ENCODE peak calls at places on chromosomes 11 and 22, in nine cellular contexts. L is effector CD4-positive, alpha-beta T cell; R is stimulated activated CD8-positive, alpha-beta memory T cell treated with anti-CD3 and anti-CD28 coated beads, Interleukin-15, amount 100 ng/mL, for 48 hours; Y is NCI-H1417; P is Right ventricle myocardium superior; F is breast epithelium; V is M059J; K is activated gamma-delta T cell treated with Interleukin-2 at 50 U/mL for 16 hours; X is C1 segment of cervical spinal cord. C is an unnamed sample.

GRCh38 chr11:101401245-101401644 is 182.6 kb downstream of the TRPC6 start:
- DNase-seq in L (no peak), X (no peak), V (peak; percentile 81), F (no peak), K (no peak), Y (no peak), P (no peak), R (no peak), C (no peak)

GRCh38 chr11:10382518-10382917 is 72.5 kb upstream of the AMPD3 start:
- DNase-seq in V (no peak), K (no peak), L (no peak), Y (no peak), R (no peak), F (no peak), P (no peak), X (no peak), C (no peak)

GRCh38 chr11:128904303-128904871 is 13.2 kb downstream of the KCNJ5 start:
- DNase-seq in V (no peak), X (no peak), P (no peak), L (no peak), K (no peak), Y (peak; percentile 59), R (no peak), F (no peak), C (no peak)

GRCh38 chr22:27892064-27892463 is 27.0 kb downstream of the PITPNB start:
- DNase-seq in Y (no peak), P (no peak), K (no peak), F (no peak), R (no peak), L (no peak), X (no peak), V (no peak), C (no peak)

GRCh38 chr11:289145-289705 is 299 bp downstream of the PGGHG start:
- DNase-seq in K (peak; percentile 31), Y (no peak), R (no peak), V (peak; percentile 56), L (no peak), X (no peak), F (no peak), P (no peak), C (no peak)

GRCh38 chr11:91819743-91820142 is 404.9 kb upstream of the FAT3 start:
- DNase-seq in K (no peak), V (no peak), F (no peak), R (no peak), Y (no peak), L (no peak), P (no peak), X (no peak), C (no peak)

GRCh38 chr11:1140642-1141490 is 16.9 kb upstream of the MUC5AC start:
- DNase-seq in F (no peak), R (no peak), V (no peak), K (peak; percentile 1), L (no peak), X (no peak), P (peak; percentile 24), Y (no peak), C (no peak)

GRCh38 chr11:93791493-93791892 is 7.4 kb downstream of the MED17 start:
- DNase-seq in K (no peak), F (no peak), V (no peak), P (no peak), Y (no peak), L (no peak), X (no peak), R (no peak), C (no peak)

GRCh38 chr11:44744160-44744559 is 17.4 kb downstream of the TSPAN18 start:
- DNase-seq in X (no peak), L (no peak), R (no peak), V (no peak), K (no peak), Y (no peak), P (no peak), F (no peak), C (no peak)

GRCh38 chr22:19819911-19820879 is 34.5 kb downstream of the GNB1L start:
- DNase-seq in P (no peak), L (no peak), F (peak; percentile 10), X (no peak), V (no peak), K (no peak), Y (no peak), R (no peak), C (no peak)

GRCh38 chr22:32752868-32753520 is 48.5 kb upstream of the TIMP3 start:
- DNase-seq in K (no peak), Y (no peak), L (no peak), X (no peak), R (no peak), F (no peak), V (peak; percentile 23), P (peak; percentile 55), C (no peak)

GRCh38 chr22:28477556-28477955 is 202.1 kb downstream of the TTC28 start:
- DNase-seq in R (no peak), F (no peak), K (no peak), P (no peak), Y (no peak), X (no peak), L (no peak), V (no peak), C (no peak)

GRCh38 chr11:110287537-110287936 is 8.9 kb downstream of the RDX start:
- DNase-seq in K (no peak), F (no peak), V (no peak), Y (peak; percentile 16), P (no peak), X (no peak), L (no peak), R (no peak), C (no peak)

GRCh38 chr22:38040953-38041759 is 16.0 kb upstream of the PICK1 start:
- DNase-seq in R (no peak), K (no peak), V (peak; percentile 19), X (no peak), L (no peak), P (no peak), F (no peak), Y (no peak), C (no peak)

GRCh38 chr11:118342503-118343161 is at the start of gene CD3D:
- DNase-seq in F (no peak), R (peak; percentile 52), X (no peak), V (no peak), K (peak; percentile 68), P (no peak), L (peak; percentile 70), Y (no peak), C (no peak)

GRCh38 chr11:9200471-9200870 is 64.7 kb downstream of the DENND5A start:
- DNase-seq in X (no peak), V (no peak), R (no peak), F (no peak), L (no peak), P (no peak), K (no peak), Y (no peak), C (no peak)

GRCh38 chr11:27246925-27247324 is 116.1 kb downstream of the CCDC34 start:
- DNase-seq in X (no peak), L (no peak), Y (no peak), V (no peak), F (no peak), P (no peak), K (no peak), R (no peak), C (no peak)

GRCh38 chr11:12723410-12724297 is 49.4 kb downstream of the TEAD1 start:
- DNase-seq in L (no peak), P (no peak), K (no peak), V (peak; percentile 43), R (no peak), X (no peak), Y (peak; percentile 69), F (peak; percentile 68), C (peak; percentile 61)

GRCh38 chr22:42742940-42743339 is 22.3 kb upstream of the A4GALT start:
- DNase-seq in F (no peak), L (no peak), K (no peak), X (no peak), P (peak; percentile 67), R (no peak), Y (no peak), V (no peak), C (no peak)

GRCh38 chr11:123438191-123438627 is 8.1 kb downstream of the GRAMD1B start:
- DNase-seq in X (no peak), K (no peak), Y (no peak), V (peak; percentile 95), R (no peak), F (no peak), P (no peak), L (no peak), C (no peak)

GRCh38 chr11:94926698-94927237 is 46.6 kb downstream of the CWC15 start:
- DNase-seq in P (peak; percentile 88), K (no peak), V (peak; percentile 99), X (no peak), F (peak; percentile 60), Y (no peak), L (no peak), R (no peak), C (no peak)

GRCh38 chr22:39237276-39238123 is 7.3 kb downstream of the PDGFB start:
- DNase-seq in F (no peak), Y (no peak), K (no peak), V (no peak), P (no peak), L (no peak), R (no peak), X (no peak), C (peak; percentile 56)

GRCh38 chr22:30202531-30203006 is 44.0 kb downstream of the LIF start:
- DNase-seq in R (no peak), P (no peak), K (no peak), Y (no peak), V (no peak), L (no peak), F (peak; percentile 45), X (no peak), C (no peak)

GRCh38 chr11:89489930-89490329 is 1.2 kb downstream of the NOX4 start:
- DNase-seq in Y (no peak), V (no peak), F (no peak), K (no peak), L (no peak), R (no peak), X (no peak), P (no peak), C (no peak)

C was measured in NCI-H345.